ENCODE peak calls at places on chromosomes 5 and 9, in seven cellular contexts. B is cardiac muscle cell, S is neural progenitor cell, L is AG04449, W is chondrocyte, R is left ventricle myocardium inferior, Z is osteocyte. V is an unnamed sample.
A peak's percentile ranks its signal among the peaks of the same experiment; 100 is the strongest.

GRCh38 chr9:135608294-135608998 is 30.9 kb downstream of the GLT6D1 start:
- DNase-seq in B (no peak), S (no peak), Z (peak; percentile 83), L (no peak), W (no peak), R (peak; percentile 9), V (no peak)

GRCh38 chr5:42268630-42269029 is 154.6 kb upstream of the GHR start:
- DNase-seq in W (no peak), R (no peak), B (no peak), Z (no peak), S (no peak), L (peak; percentile 14), V (no peak)

GRCh38 chr9:124449381-124450151 is 685 bp upstream of the ADGRD2 start:
- DNase-seq in Z (no peak), W (peak; percentile 54), L (no peak), B (no peak), R (no peak), S (no peak), V (no peak)

GRCh38 chr5:59640411-59640810 is 253.1 kb downstream of the PDE4D start:
- DNase-seq in Z (no peak), S (peak; percentile 18), L (no peak), B (peak; percentile 31), W (no peak), R (peak; percentile 18), V (no peak)

GRCh38 chr9:13731637-13732036 is 452.1 kb upstream of the MPDZ start:
- DNase-seq in Z (no peak), L (no peak), W (no peak), R (no peak), S (no peak), B (no peak), V (no peak)

GRCh38 chr5:122586351-122586750 is 188.5 kb upstream of the SNX2 start:
- DNase-seq in Z (no peak), R (no peak), W (no peak), S (no peak), B (no peak), L (peak; percentile 12), V (no peak)

GRCh38 chr9:36788534-36788933 is 215.8 kb downstream of the MELK start:
- DNase-seq in R (no peak), S (peak; percentile 31), W (no peak), Z (no peak), B (peak; percentile 29), L (no peak), V (no peak)

GRCh38 chr5:82863260-82863659 is 213.9 kb downstream of the TMEM167A start:
- DNase-seq in Z (no peak), S (peak; percentile 34), R (no peak), B (no peak), W (no peak), L (no peak), V (no peak)

GRCh38 chr5:171616002-171616780 is 169.4 kb upstream of the SMIM23 start:
- DNase-seq in S (peak; percentile 59), W (no peak), Z (no peak), B (no peak), L (no peak), R (no peak), V (no peak)

GRCh38 chr5:76561959-76562358 is 61.2 kb downstream of the F2RL2 start:
- DNase-seq in Z (no peak), S (no peak), W (no peak), R (no peak), B (no peak), L (no peak), V (no peak)

GRCh38 chr5:96692436-96692835 is 30.3 kb downstream of the CAST start:
- DNase-seq in B (no peak), L (no peak), Z (no peak), W (no peak), S (no peak), R (no peak), V (peak; percentile 34)

GRCh38 chr5:1209896-1210776 is 8.7 kb downstream of the SLC6A19 start:
- DNase-seq in W (peak; percentile 82), S (no peak), L (no peak), R (no peak), Z (no peak), B (no peak), V (no peak)

GRCh38 chr5:120615967-120616645 is 152.0 kb downstream of the PRR16 start:
- DNase-seq in S (peak; percentile 43), W (no peak), R (no peak), Z (no peak), B (no peak), L (peak; percentile 71), V (no peak)

GRCh38 chr5:139415221-139415861 is 11.5 kb upstream of the SPATA24 start:
- DNase-seq in S (no peak), B (no peak), Z (no peak), W (no peak), L (no peak), R (peak; percentile 65), V (no peak)

GRCh38 chr5:151051066-151051930 is 29.5 kb downstream of the TNIP1 start:
- DNase-seq in S (peak; percentile 90), R (peak; percentile 81), B (peak; percentile 88), L (no peak), Z (no peak), W (no peak), V (peak; percentile 86)

GRCh38 chr9:131810351-131811170 is 70.7 kb upstream of the RAPGEF1 start:
- DNase-seq in L (no peak), S (no peak), R (no peak), W (no peak), B (no peak), Z (no peak), V (no peak)

GRCh38 chr9:81844131-81844567 is 84.1 kb upstream of the SPATA31D4 start:
- DNase-seq in R (no peak), L (no peak), B (no peak), Z (no peak), S (no peak), W (no peak), V (no peak)

GRCh38 chr5:159331099-159331973 is 1.0 kb upstream of the IL12B start:
- DNase-seq in B (peak; percentile 68), W (no peak), L (no peak), Z (peak; percentile 90), R (peak; percentile 72), S (peak; percentile 69), V (peak; percentile 77)

GRCh38 chr5:181166812-181167733 is 19.7 kb downstream of the OR2V2 start:
- DNase-seq in L (no peak), B (no peak), S (no peak), Z (no peak), R (no peak), W (no peak), V (no peak)